ENCODE peak calls at places on chromosome 1, in five cellular contexts. F is foreskin fibroblast; T is effector memory CD8-positive, alpha-beta T cell; W is nucleus accumbens; I is neural crest cell. E is an unnamed sample.

GRCh38 chr1:4549933-4550332 is 104.5 kb upstream of the AJAP1 start:
- DNase-seq in I (no peak), W (no peak), F (no peak), T (no peak), E (no peak)

GRCh38 chr1:33234131-33234530 is 22.2 kb upstream of the ZNF362 start:
- DNase-seq in T (no peak), I (no peak), W (no peak), F (no peak), E (no peak)

GRCh38 chr1:32351077-32351858 is 11.0 kb downstream of the FAM229A start:
- DNase-seq in I (peak), F (peak), T (peak), W (peak), E (peak)

GRCh38 chr1:6118415-6118814 is 61.7 kb downstream of the CHD5 start:
- DNase-seq in F (peak), I (no peak), W (no peak), T (no peak), E (no peak)

GRCh38 chr1:20663365-20663764 is 2.2 kb upstream of the DDOST start:
- DNase-seq in W (no peak), T (no peak), F (no peak), I (no peak), E (no peak)

GRCh38 chr1:32988665-32989064 is 24.1 kb upstream of the RNF19B start:
- DNase-seq in I (no peak), W (no peak), T (no peak), F (peak), E (no peak)

GRCh38 chr1:43914576-43915525 is 18.8 kb upstream of the ARTN start:
- DNase-seq in I (no peak), F (no peak), T (no peak), W (no peak), E (no peak)

GRCh38 chr1:162380061-162380846 is 1.3 kb upstream of the C1orf226 start:
- DNase-seq in F (no peak), I (no peak), T (no peak), W (no peak), E (no peak)

GRCh38 chr1:44688760-44689446 is 14.4 kb downstream of the ARMH1 start:
- DNase-seq in F (no peak), T (no peak), W (no peak), I (no peak), E (no peak)

E was measured in putamen.